ENCODE peak calls at places on chromosomes 3 and 15, in five cellular contexts. Q is H1, O is HepG2, H is K562, N is HCT116. D is an unnamed sample.

GRCh38 chr15:66720206-66721010 is 18.4 kb downstream of the SMAD6 start:
- DNase-seq in H (peak; percentile 7), O (no peak), N (no peak), Q (no peak), D (no peak)

GRCh38 chr3:50210176-50210509 is 5.1 kb downstream of the SLC38A3 start:
- DNase-seq in H (no peak), O (no peak), Q (no peak), N (no peak), D (no peak)

GRCh38 chr3:146504546-146505197 is 35.3 kb upstream of the PLSCR2 start:
- DNase-seq in H (no peak), N (peak; percentile 33), O (no peak), Q (no peak), D (no peak)

GRCh38 chr15:68328485-68328884 is 50.9 kb downstream of the FEM1B start:
- DNase-seq in Q (no peak), H (no peak), N (no peak), O (no peak), D (no peak)

GRCh38 chr3:14332392-14332791 is 70.0 kb upstream of the SLC6A6 start:
- DNase-seq in H (no peak), N (no peak), O (no peak), Q (no peak), D (no peak)

GRCh38 chr3:127387556-127388153 is 99.8 kb upstream of the PRR20G start:
- DNase-seq in N (no peak), O (no peak), Q (no peak), H (no peak), D (no peak)

GRCh38 chr15:51493892-51494291 is 128.7 kb downstream of the DMXL2 start:
- DNase-seq in N (no peak), H (no peak), Q (no peak), O (peak; percentile 81), D (no peak)

GRCh38 chr15:74044267-74045110 is 37.9 kb downstream of the GOLGA6A start:
- DNase-seq in Q (no peak), H (peak; percentile 3), N (no peak), O (no peak), D (no peak)

GRCh38 chr3:112056451-112056929 is 22.0 kb downstream of the TMPRSS7 start:
- DNase-seq in H (no peak), O (no peak), Q (no peak), N (no peak), D (no peak)

GRCh38 chr3:12545473-12545791 is at the start of gene MKRN2OS:
- DNase-seq in Q (peak; percentile 56), H (no peak), O (no peak), N (peak; percentile 29), D (no peak)

GRCh38 chr15:74403981-74404563 is 29.7 kb downstream of the SEMA7A start:
- DNase-seq in O (no peak), N (no peak), H (no peak), Q (no peak), D (peak; percentile 95)

GRCh38 chr3:39330824-39331223 is 1.3 kb downstream of the CCR8 start:
- DNase-seq in H (no peak), O (no peak), Q (no peak), N (no peak), D (no peak)

GRCh38 chr3:39338201-39338600 is 8.7 kb downstream of the CCR8 start:
- DNase-seq in O (no peak), H (no peak), Q (no peak), N (no peak), D (no peak)

GRCh38 chr3:39333607-39334006 is 4.1 kb downstream of the CCR8 start:
- DNase-seq in N (no peak), Q (no peak), H (no peak), O (no peak), D (no peak)

GRCh38 chr3:39332525-39332924 is 3.0 kb downstream of the CCR8 start:
- DNase-seq in O (no peak), Q (no peak), N (no peak), H (no peak), D (no peak)

DNA sequence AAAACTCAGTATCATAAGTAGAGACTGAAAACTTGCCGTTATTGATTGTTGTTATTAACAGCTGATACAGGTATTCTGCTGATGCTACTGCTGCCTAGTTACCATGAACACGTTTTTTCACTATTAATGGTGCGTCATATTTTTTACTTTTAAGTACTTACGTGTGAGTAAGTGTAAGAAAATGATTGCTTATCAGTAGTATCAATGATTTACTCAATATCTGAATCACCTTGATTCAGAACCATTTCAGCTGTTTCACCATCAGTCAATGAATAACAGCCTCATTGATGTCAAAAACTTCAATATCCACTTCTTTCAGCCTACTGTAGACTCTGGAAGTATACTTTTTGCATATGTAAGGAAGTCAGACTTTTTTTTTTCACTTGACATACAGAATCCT is 4.7 kb downstream of the CCR8 start:
- DNase-seq in Q (no peak), H (no peak), N (no peak), O (no peak), D (no peak)
- TF ChIP-seq JUND in Q (no peak), H (no peak), N (no peak), O (no peak), D (no peak)

DNA sequence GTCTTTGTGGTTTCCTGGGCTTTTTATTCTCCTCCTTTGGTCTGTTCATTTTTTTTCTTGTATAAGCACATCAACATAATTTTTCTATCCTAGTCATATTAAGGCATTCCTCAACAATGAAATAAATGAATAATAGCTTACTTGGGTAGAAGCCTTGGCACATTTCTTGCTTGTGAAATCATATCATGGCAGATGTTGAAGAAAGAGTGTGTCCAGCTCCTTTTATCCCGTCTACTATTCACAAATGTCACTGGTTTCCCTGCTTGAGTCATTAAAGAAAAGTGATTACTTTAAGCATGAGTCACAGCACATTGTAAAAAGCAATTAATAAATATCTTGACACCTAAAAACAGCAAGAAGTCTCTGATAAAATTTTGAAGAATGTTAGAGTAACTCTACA is 42.1 kb downstream of the MINAR1 start:
- DNase-seq in Q (no peak), N (no peak), O (no peak), H (no peak), D (no peak)
- TF ChIP-seq CEBPB in Q (no peak), N (no peak), O (no peak), H (no peak), D (no peak)

DNA sequence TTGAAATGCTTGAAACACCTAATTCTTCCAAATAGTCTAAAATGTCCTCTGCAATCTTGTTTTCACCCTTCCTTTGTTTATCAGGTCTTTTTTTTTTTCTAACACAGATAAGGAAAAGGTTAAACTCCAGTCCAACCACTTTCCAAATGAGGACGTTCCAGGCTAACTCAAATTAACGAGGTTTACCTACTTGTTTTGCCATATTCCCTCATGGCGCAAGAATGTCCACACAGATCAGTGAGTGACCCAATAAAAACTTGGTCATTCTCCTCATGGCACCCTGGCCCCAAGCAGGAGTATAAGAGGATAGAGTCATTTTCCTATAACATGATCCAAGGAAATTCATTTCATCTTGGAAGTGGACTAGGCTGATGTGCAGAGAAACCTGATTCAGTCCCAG is 6.6 kb upstream of the LIPC start:
- DNase-seq in Q (no peak), H (no peak), N (no peak), O (no peak), D (no peak)
- TF ChIP-seq JUND in Q (no peak), H (no peak), N (no peak), O (no peak), D (no peak)

DNA sequence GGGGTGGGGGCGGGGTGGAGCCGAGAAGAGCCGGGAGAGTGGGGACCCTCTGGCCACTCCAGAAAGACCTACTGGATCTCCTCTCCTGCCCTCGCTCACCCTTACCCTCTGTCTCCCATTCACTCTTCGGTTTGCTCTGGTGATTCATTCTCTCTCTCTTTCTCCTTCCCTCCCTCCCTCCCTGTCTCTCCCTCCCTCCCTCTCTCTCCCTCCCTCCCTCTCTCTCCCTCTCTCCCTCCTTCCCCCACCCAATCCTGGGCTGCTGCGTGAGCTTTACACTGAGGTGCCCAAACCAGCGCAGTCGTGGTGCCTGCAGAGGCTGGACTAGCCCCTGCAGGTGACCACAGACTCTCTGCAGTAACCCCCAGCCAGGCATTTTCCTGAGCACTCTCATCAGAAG is 32.2 kb upstream of the ADAMTS17 start:
- DNase-seq in O (no peak), N (no peak), Q (peak; percentile 50), H (no peak), D (no peak)
- TF ChIP-seq CEBPB in O (no peak), N (no peak), Q (no peak), H (no peak), D (no peak)

GRCh38 chr15:90829942-90830440 is 38.4 kb upstream of the FURIN start:
- DNase-seq in H (no peak), Q (no peak), O (no peak), N (no peak), D (no peak)
- TF ChIP-seq JUND in H (no peak), Q (no peak), O (no peak), N (no peak), D (no peak)

GRCh38 chr3:31446411-31446810 is 86.3 kb upstream of the STT3B start:
- DNase-seq in H (no peak), N (no peak), O (no peak), Q (no peak), D (no peak)

GRCh38 chr3:31442755-31443154 is 90.0 kb upstream of the STT3B start:
- DNase-seq in H (no peak), Q (no peak), O (no peak), N (no peak), D (no peak)

GRCh38 chr3:31440878-31441277 is 91.8 kb upstream of the STT3B start:
- DNase-seq in Q (no peak), O (no peak), N (no peak), H (no peak), D (no peak)

GRCh38 chr3:31445701-31446100 is 87.0 kb upstream of the STT3B start:
- DNase-seq in H (no peak), Q (no peak), N (no peak), O (no peak), D (no peak)

GRCh38 chr3:31444220-31445142 is 88.2 kb upstream of the STT3B start:
- DNase-seq in N (no peak), Q (no peak), O (no peak), H (no peak), D (no peak)
- TF ChIP-seq CEBPB in N (no peak), Q (no peak), O (no peak), H (peak; percentile 70), D (no peak)

DNA sequence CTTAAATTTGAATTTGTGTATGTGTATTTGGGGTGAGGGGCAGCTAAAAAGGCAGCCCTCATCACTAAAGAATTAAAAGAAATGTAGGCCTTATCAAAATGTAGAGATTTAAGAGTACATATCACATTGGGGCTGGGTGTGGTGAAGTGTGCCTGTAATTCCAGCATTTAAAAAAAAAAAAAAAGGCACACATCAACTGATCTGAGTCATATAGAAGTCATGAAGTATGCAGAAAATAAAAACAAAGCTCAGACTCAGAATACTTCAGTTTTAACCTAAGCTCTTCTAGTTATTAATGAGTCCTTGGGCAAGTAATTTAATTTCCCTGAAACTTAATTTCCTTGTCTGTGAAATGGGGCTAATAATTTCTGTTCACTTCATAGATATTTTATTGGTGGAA is 31.6 kb downstream of the SLC24A1 start:
- DNase-seq in Q (no peak), O (no peak), N (no peak), H (no peak), D (no peak)
- TF ChIP-seq JUND in Q (no peak), O (no peak), N (no peak), H (no peak), D (no peak)

DNA sequence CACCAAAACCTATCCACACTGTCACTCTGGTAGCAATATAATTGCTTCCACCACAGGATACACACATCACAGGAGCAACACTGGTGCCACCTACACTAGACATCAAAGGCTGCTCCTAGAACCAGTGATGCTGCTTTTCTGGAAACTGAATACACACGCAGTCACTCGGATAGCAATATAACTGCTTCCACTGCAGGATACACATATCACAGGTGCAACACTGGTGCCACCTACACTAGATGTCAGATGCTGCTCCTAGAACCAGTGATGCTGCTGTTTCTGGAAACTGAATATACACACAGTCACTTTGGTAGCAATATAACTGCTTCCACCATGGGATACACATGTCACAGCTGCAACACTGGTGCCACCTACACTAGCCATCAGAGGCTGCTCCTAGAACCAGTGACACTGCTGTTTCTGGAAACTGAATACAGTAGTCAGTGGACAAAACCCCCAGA is 6.9 kb upstream of the TNFSF10 start:
- DNase-seq in Q (no peak), N (no peak), O (no peak), H (no peak), D (no peak)
- TF ChIP-seq CEBPB in Q (no peak), N (no peak), O (no peak), H (no peak), D (no peak)

D was measured in GM12878.